ENCODE peak calls at places on chromosome 7, in seven cellular contexts. R is activated naive CD4-positive, alpha-beta T cell treated with anti-CD3 and anti-CD28 coated beads for 36 hours; M is A673; L is cardiac fibroblast; P is GM03348; Q is SK-N-MC; N is activated effector memory CD4-positive, alpha-beta T cell treated with Interleukin-2 at 50 U/mL for 16 hours. Y is an unnamed sample.

GRCh38 chr7:98877692-98878364 is 504 bp upstream of the TRRAP start:
- DNase-seq in R (no peak), M (no peak), L (no peak), P (no peak), Q (no peak), N (no peak), Y (no peak)

GRCh38 chr7:123096434-123096833 is 100.9 kb upstream of the TAS2R16 start:
- DNase-seq in R (no peak), M (no peak), L (no peak), P (no peak), Q (no peak), N (no peak), Y (no peak)

GRCh38 chr7:57203161-57203791 is 71.0 kb upstream of the ZNF479 start:
- DNase-seq in R (no peak), M (no peak), L (no peak), P (no peak), Q (no peak), N (no peak), Y (no peak)

GRCh38 chr7:84228526-84228925 is 33.9 kb upstream of the SEMA3A start:
- DNase-seq in R (no peak), M (no peak), L (no peak), P (no peak), Q (no peak), N (no peak), Y (no peak)

GRCh38 chr7:156121956-156122355 is 309.7 kb upstream of the SHH start:
- DNase-seq in R (no peak), M (no peak), L (no peak), P (no peak), Q (no peak), N (no peak), Y (no peak)

GRCh38 chr7:12524794-12525386 is 45.6 kb upstream of the SCIN start:
- DNase-seq in R (no peak), M (peak), L (peak), P (peak), Q (peak), N (no peak), Y (no peak)

GRCh38 chr7:17447728-17448478 is 149.5 kb downstream of the AHR start:
- DNase-seq in R (no peak), M (no peak), L (no peak), P (no peak), Q (no peak), N (no peak), Y (no peak)

GRCh38 chr7:53642361-53642760 is 606.9 kb downstream of the POM121L12 start:
- DNase-seq in R (no peak), M (no peak), L (no peak), P (no peak), Q (no peak), N (no peak), Y (no peak)

GRCh38 chr7:47506716-47507354 is 75.1 kb downstream of the TNS3 start:
- DNase-seq in R (no peak), M (no peak), L (peak), P (peak), Q (no peak), N (no peak), Y (no peak)